ENCODE peak calls at places on chromosome 16, in eight cellular contexts. One of them, this sample, is unnamed.

GRCh38 chr16:83588070-83588469 is 219.7 kb upstream of the HSBP1 start:
- DNase-seq in transverse colon: no peak
- DNase-seq in ovary: no peak
- DNase-seq in SK-N-SH: no peak
- DNase-seq in A549: no peak
- DNase-seq in H1: no peak
- DNase-seq in stomach: no peak
- DNase-seq in sigmoid colon: no peak
- DNase-seq in this sample: no peak

GRCh38 chr16:50137268-50137667 is 15.8 kb upstream of the TENT4B start:
- DNase-seq in A549: no peak
- DNase-seq in sigmoid colon: no peak
- DNase-seq in transverse colon: no peak
- DNase-seq in SK-N-SH: no peak
- DNase-seq in stomach: no peak
- DNase-seq in ovary: no peak
- DNase-seq in H1: no peak
- DNase-seq in this sample: no peak

GRCh38 chr16:58409316-58409973 is 17.2 kb downstream of the GINS3 start:
- DNase-seq in ovary: no peak
- DNase-seq in transverse colon: no peak
- DNase-seq in A549: peak; percentile 30
- DNase-seq in sigmoid colon: peak; percentile 70
- DNase-seq in SK-N-SH: no peak
- DNase-seq in H1: no peak
- DNase-seq in stomach: peak; percentile 65
- DNase-seq in this sample: no peak

GRCh38 chr16:31135535-31136286 is at the start of gene PRSS8:
- DNase-seq in H1: no peak
- DNase-seq in SK-N-SH: no peak
- DNase-seq in transverse colon: peak; percentile 94
- DNase-seq in A549: no peak
- DNase-seq in stomach: peak; percentile 96
- DNase-seq in sigmoid colon: no peak
- DNase-seq in ovary: no peak
- DNase-seq in this sample: no peak

GRCh38 chr16:67801889-67802288 is 4.5 kb downstream of the RANBP10 start:
- DNase-seq in stomach: no peak
- DNase-seq in SK-N-SH: no peak
- DNase-seq in A549: no peak
- DNase-seq in sigmoid colon: no peak
- DNase-seq in H1: no peak
- DNase-seq in transverse colon: no peak
- DNase-seq in ovary: no peak
- DNase-seq in this sample: no peak

GRCh38 chr16:75733305-75734141 is 7.2 kb upstream of the CPHXL start:
- DNase-seq in transverse colon: no peak
- DNase-seq in stomach: no peak
- DNase-seq in ovary: peak; percentile 70
- DNase-seq in sigmoid colon: no peak
- DNase-seq in SK-N-SH: no peak
- DNase-seq in H1: no peak
- DNase-seq in A549: no peak
- DNase-seq in this sample: no peak

GRCh38 chr16:72787130-72787518 is 260.8 kb downstream of the ZFHX3 start:
- DNase-seq in SK-N-SH: no peak
- DNase-seq in H1: no peak
- DNase-seq in stomach: no peak
- DNase-seq in transverse colon: no peak
- DNase-seq in ovary: no peak
- DNase-seq in A549: no peak
- DNase-seq in sigmoid colon: no peak
- DNase-seq in this sample: no peak

GRCh38 chr16:65178151-65178550 is 56.3 kb upstream of the CDH11 start:
- DNase-seq in SK-N-SH: no peak
- DNase-seq in H1: no peak
- DNase-seq in sigmoid colon: no peak
- DNase-seq in A549: no peak
- DNase-seq in ovary: no peak
- DNase-seq in transverse colon: no peak
- DNase-seq in stomach: no peak
- DNase-seq in this sample: no peak

GRCh38 chr16:71707199-71707598 is 17.3 kb downstream of the PHLPP2 start:
- DNase-seq in sigmoid colon: no peak
- DNase-seq in transverse colon: no peak
- DNase-seq in A549: no peak
- DNase-seq in SK-N-SH: no peak
- DNase-seq in ovary: no peak
- DNase-seq in stomach: no peak
- DNase-seq in H1: peak; percentile 21
- DNase-seq in this sample: no peak

GRCh38 chr16:71711789-71712188 is 12.7 kb downstream of the PHLPP2 start:
- DNase-seq in ovary: no peak
- DNase-seq in H1: no peak
- DNase-seq in transverse colon: no peak
- DNase-seq in sigmoid colon: no peak
- DNase-seq in A549: no peak
- DNase-seq in stomach: no peak
- DNase-seq in SK-N-SH: no peak
- DNase-seq in this sample: no peak

GRCh38 chr16:71712501-71712900 is 12.0 kb downstream of the PHLPP2 start:
- DNase-seq in sigmoid colon: no peak
- DNase-seq in transverse colon: no peak
- DNase-seq in ovary: no peak
- DNase-seq in A549: no peak
- DNase-seq in H1: no peak
- DNase-seq in SK-N-SH: no peak
- DNase-seq in stomach: no peak
- DNase-seq in this sample: no peak

GRCh38 chr16:71709231-71709781 is 15.2 kb downstream of the PHLPP2 start:
- DNase-seq in stomach: no peak
- DNase-seq in A549: no peak
- DNase-seq in sigmoid colon: no peak
- DNase-seq in H1: no peak
- DNase-seq in transverse colon: no peak
- DNase-seq in ovary: no peak
- DNase-seq in SK-N-SH: no peak
- DNase-seq in this sample: no peak

GRCh38 chr16:71708696-71709095 is 15.8 kb downstream of the PHLPP2 start:
- DNase-seq in SK-N-SH: no peak
- DNase-seq in stomach: no peak
- DNase-seq in ovary: no peak
- DNase-seq in A549: no peak
- DNase-seq in sigmoid colon: no peak
- DNase-seq in transverse colon: no peak
- DNase-seq in H1: no peak
- DNase-seq in this sample: no peak
- H3K4me1 ChIP-seq in SK-N-SH: peaks cover 4% of the 10 kb centered on the region
- H3K4me1 ChIP-seq in stomach: peaks cover 8% of the 10 kb centered on the region
- H3K4me1 ChIP-seq in ovary: peaks cover 3% of the 10 kb centered on the region
- H3K4me1 ChIP-seq in A549: peaks cover 40% of the 10 kb centered on the region
- H3K4me1 ChIP-seq in sigmoid colon: no peaks in the 10 kb centered on the region
- H3K4me1 ChIP-seq in transverse colon: peaks cover 3% of the 10 kb centered on the region
- H3K4me1 ChIP-seq in H1: peaks cover 15% of the 10 kb centered on the region
- H3K4me1 ChIP-seq in this sample: peaks cover 28% of the 10 kb centered on the region

DNA sequence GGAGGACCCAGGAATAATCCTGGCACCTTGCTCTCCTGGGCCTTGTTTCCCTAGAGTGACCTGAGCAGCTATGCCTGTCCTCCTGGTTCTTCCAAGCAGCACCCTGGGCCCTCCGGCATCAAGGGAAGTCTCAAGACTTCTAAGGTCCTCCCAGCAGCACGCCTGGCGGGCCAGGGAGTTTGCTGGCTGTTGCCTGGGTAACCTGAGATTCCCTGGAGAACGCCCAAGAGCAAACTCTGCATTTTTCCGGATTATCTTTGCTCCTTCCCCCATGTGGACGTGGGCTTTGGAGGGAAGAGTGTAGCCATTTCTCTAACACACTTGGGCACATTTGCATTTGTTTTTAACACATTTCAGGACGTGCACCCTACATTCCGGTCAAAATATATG is 116.8 kb downstream of the ADCY9 start:
- DNase-seq in ovary: peak; percentile 86
- DNase-seq in SK-N-SH: no peak
- DNase-seq in H1: no peak
- DNase-seq in sigmoid colon: peak; percentile 82
- DNase-seq in stomach: no peak
- DNase-seq in transverse colon: no peak
- DNase-seq in A549: peak; percentile 29
- DNase-seq in this sample: no peak
- H3K27ac ChIP-seq in ovary: peak overlapping the region; percentile 74
- H3K27ac ChIP-seq in SK-N-SH: no peak overlapping the region
- H3K27ac ChIP-seq in H1: peak overlapping the region; percentile 53
- H3K27ac ChIP-seq in sigmoid colon: peak overlapping the region; percentile 79
- H3K27ac ChIP-seq in stomach: peak overlapping the region; percentile 72
- H3K27ac ChIP-seq in transverse colon: peak overlapping the region; percentile 40
- H3K27ac ChIP-seq in A549: peak overlapping the region; percentile 14
- H3K27ac ChIP-seq in this sample: peak overlapping the region; percentile 79

GRCh38 chr16:89402962-89403361 is 87.4 kb downstream of the ANKRD11 start:
- DNase-seq in ovary: no peak
- DNase-seq in A549: no peak
- DNase-seq in H1: no peak
- DNase-seq in SK-N-SH: no peak
- DNase-seq in stomach: no peak
- DNase-seq in transverse colon: no peak
- DNase-seq in sigmoid colon: no peak
- DNase-seq in this sample: no peak
- TF ChIP-seq EP300 in ovary: no peak
- TF ChIP-seq EP300 in A549: no peak
- TF ChIP-seq EP300 in H1: no peak
- TF ChIP-seq EP300 in SK-N-SH: no peak
- TF ChIP-seq EP300 in stomach: no peak
- TF ChIP-seq EP300 in transverse colon: no peak
- TF ChIP-seq EP300 in sigmoid colon: no peak
- TF ChIP-seq EP300 in this sample: no peak

GRCh38 chr16:81810894-81811538 is 31.9 kb downstream of the PLCG2 start:
- DNase-seq in sigmoid colon: no peak
- DNase-seq in ovary: no peak
- DNase-seq in stomach: no peak
- DNase-seq in SK-N-SH: no peak
- DNase-seq in transverse colon: peak; percentile 51
- DNase-seq in A549: no peak
- DNase-seq in H1: no peak
- DNase-seq in this sample: no peak

GRCh38 chr16:81807767-81808166 is 28.7 kb downstream of the PLCG2 start:
- DNase-seq in H1: no peak
- DNase-seq in ovary: no peak
- DNase-seq in sigmoid colon: no peak
- DNase-seq in A549: no peak
- DNase-seq in stomach: no peak
- DNase-seq in SK-N-SH: no peak
- DNase-seq in transverse colon: no peak
- DNase-seq in this sample: no peak

GRCh38 chr16:81808933-81809480 is 29.9 kb downstream of the PLCG2 start:
- DNase-seq in SK-N-SH: no peak
- DNase-seq in ovary: no peak
- DNase-seq in stomach: no peak
- DNase-seq in transverse colon: peak; percentile 70
- DNase-seq in A549: no peak
- DNase-seq in H1: no peak
- DNase-seq in sigmoid colon: no peak
- DNase-seq in this sample: no peak

GRCh38 chr16:81809567-81809966 is 30.5 kb downstream of the PLCG2 start:
- DNase-seq in H1: no peak
- DNase-seq in sigmoid colon: no peak
- DNase-seq in transverse colon: no peak
- DNase-seq in ovary: no peak
- DNase-seq in SK-N-SH: no peak
- DNase-seq in stomach: no peak
- DNase-seq in A549: no peak
- DNase-seq in this sample: no peak

DNA sequence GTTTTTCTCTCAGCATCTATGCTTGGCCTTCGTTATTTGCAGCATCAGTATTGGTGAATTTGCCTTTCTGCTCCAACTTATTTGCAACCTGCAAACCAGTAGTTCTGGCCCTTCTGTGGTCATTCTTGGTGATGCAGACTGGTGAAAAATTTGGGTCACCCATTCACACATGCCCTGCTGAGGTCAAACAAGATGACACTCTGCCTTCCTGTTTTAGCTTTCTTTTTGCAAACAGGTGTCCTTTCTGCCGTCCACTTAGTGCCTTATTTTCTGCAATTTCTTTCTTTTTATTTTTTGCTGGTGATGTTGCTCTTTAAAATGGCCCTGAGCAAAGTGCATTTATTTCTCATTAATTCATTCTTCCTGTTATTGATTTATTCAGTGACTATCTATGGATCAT is 31.3 kb downstream of the PLCG2 start:
- DNase-seq in stomach: no peak
- DNase-seq in ovary: no peak
- DNase-seq in sigmoid colon: no peak
- DNase-seq in A549: no peak
- DNase-seq in H1: no peak
- DNase-seq in SK-N-SH: no peak
- DNase-seq in transverse colon: no peak
- DNase-seq in this sample: no peak
- H3K4me1 ChIP-seq in stomach: no peaks in the 10 kb centered on the region
- H3K4me1 ChIP-seq in ovary: no peaks in the 10 kb centered on the region
- H3K4me1 ChIP-seq in sigmoid colon: no peaks in the 10 kb centered on the region
- H3K4me1 ChIP-seq in A549: peaks cover 4% of the 10 kb centered on the region
- H3K4me1 ChIP-seq in H1: peaks cover 5% of the 10 kb centered on the region
- H3K4me1 ChIP-seq in SK-N-SH: no peaks in the 10 kb centered on the region
- H3K4me1 ChIP-seq in transverse colon: no peaks in the 10 kb centered on the region
- H3K4me1 ChIP-seq in this sample: no peaks in the 10 kb centered on the region

DNA sequence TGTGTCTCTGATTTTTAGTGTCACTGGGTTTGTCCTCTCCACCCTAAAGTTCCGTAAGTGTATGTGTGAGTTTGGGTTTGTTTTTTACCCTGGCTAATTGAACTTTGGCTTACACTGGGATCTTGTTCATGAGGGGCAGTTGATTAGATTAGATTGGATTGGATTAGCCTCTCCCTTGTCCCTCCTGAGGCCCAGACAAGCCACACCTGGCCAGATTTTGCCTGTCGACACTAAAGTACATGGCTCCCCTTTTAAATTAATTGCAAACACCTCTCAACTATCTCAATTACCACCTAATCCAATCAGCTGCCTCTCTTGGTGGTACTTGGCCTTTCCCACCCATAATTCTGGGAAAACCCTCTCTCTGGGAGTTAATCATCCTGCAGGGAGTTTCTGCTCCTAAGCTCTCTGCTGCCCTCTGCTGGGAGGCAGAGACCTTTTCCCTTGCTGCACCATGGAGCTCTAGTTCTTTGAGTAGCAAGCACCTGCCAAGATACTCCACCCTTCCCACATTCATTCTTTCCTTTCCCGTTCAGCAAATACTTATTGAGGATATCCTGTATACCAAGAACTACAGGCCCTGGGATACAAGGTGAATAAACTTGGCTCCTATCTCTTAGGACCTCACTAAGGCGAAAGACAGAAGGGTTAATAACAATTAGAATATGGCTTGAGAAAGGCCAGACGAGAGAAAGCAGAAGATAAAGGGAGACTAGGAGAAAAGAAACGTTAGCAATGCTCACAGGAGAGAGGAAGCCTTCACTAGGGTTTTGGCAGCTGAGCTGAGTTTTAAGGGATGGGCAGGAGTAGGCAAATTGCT is 60.0 kb upstream of the MPHOSPH6 start:
- DNase-seq in A549: peak; percentile 73
- DNase-seq in H1: peak; percentile 43
- DNase-seq in sigmoid colon: peak; percentile 79
- DNase-seq in SK-N-SH: peak; percentile 39
- DNase-seq in ovary: peak; percentile 38
- DNase-seq in transverse colon: peak; percentile 86
- DNase-seq in stomach: peak; percentile 84
- DNase-seq in this sample: no peak
- H3K27ac ChIP-seq in A549: no peak overlapping the region
- H3K27ac ChIP-seq in H1: no peak overlapping the region
- H3K27ac ChIP-seq in sigmoid colon: no peak overlapping the region
- H3K27ac ChIP-seq in SK-N-SH: no peak overlapping the region
- H3K27ac ChIP-seq in ovary: no peak overlapping the region
- H3K27ac ChIP-seq in transverse colon: no peak overlapping the region
- H3K27ac ChIP-seq in stomach: no peak overlapping the region
- H3K27ac ChIP-seq in this sample: no peak overlapping the region

This sample was measured in esophagus muscularis mucosa.